ENCODE peak calls at places on chromosomes 6 and 20, in eight cellular contexts. T is adipocyte, W is GM23248, F is ovary, V is upper lobe of right lung, K is adrenal gland, E is mammary epithelial cell, A is upper lobe of left lung. I is an unnamed sample. For H3K27me3 and H3K4me1, the result is how much of the 10 kb centered on the place peaks cover.

GRCh38 chr20:35275741-35276251 is 2.1 kb downstream of the MMP24OS start:
- DNase-seq in V (no peak), F (no peak), A (no peak), W (no peak), K (no peak), E (no peak), T (no peak), I (no peak)

GRCh38 chr6:46730918-46731461 is 4.2 kb downstream of the PLA2G7 start:
- DNase-seq in A (no peak), F (no peak), W (no peak), V (no peak), K (no peak), T (no peak), E (no peak), I (no peak)

GRCh38 chr20:64038579-64039292 is 2.8 kb downstream of the C20orf204 start:
- DNase-seq in A (peak), T (peak), F (peak), V (peak), E (peak), K (peak), W (peak), I (peak)

GRCh38 chr20:58624687-58625086 is 26.4 kb upstream of the STX16 start:
- DNase-seq in A (peak), W (no peak), T (no peak), E (no peak), F (no peak), V (no peak), K (no peak), I (no peak)

GRCh38 chr20:573414-574296 is 30.1 kb upstream of the CSNK2A1 start:
- DNase-seq in W (no peak), E (no peak), V (no peak), F (no peak), A (no peak), K (no peak), T (no peak), I (no peak)

GRCh38 chr6:167475947-167476346 is 151.1 kb downstream of the TTLL2 start:
- DNase-seq in K (no peak), V (no peak), E (no peak), T (no peak), F (no peak), A (no peak), W (no peak), I (no peak)

GRCh38 chr20:39813190-39813829 is 851.2 kb downstream of the DHX35 start:
- DNase-seq in A (no peak), F (no peak), T (no peak), E (no peak), V (no peak), W (no peak), K (no peak), I (no peak)

GRCh38 chr6:46983007-46983411 is 59.1 kb downstream of the ADGRF1 start:
- DNase-seq in W (peak), V (no peak), A (no peak), K (no peak), F (no peak), E (peak), T (no peak), I (no peak)

GRCh38 chr6:167934426-167934864 is 63.0 kb upstream of the KIF25 start:
- DNase-seq in F (no peak), V (no peak), A (no peak), E (no peak), K (no peak), W (no peak), T (no peak), I (no peak)

GRCh38 chr20:14360386-14360785 is 23.0 kb upstream of the FLRT3 start:
- DNase-seq in T (peak), V (no peak), E (peak), A (no peak), F (no peak), W (peak), K (no peak), I (no peak)

GRCh38 chr20:16143596-16143995 is 429.7 kb downstream of the KIF16B start:
- DNase-seq in V (no peak), E (no peak), W (no peak), F (no peak), A (no peak), T (no peak), K (no peak), I (no peak)
- H3K27me3 ChIP-seq in V (under half), E (under half), W (under half), F (under half), A (under half), T (under half), K (under half), I (under half)

GRCh38 chr6:41712651-41713103 is 22.7 kb downstream of the TFEB start:
- DNase-seq in W (peak), K (peak), T (peak), F (no peak), V (peak), E (no peak), A (no peak), I (peak)
- H3K4me1 ChIP-seq in W (under half), K (under half), T (under half), F (under half), V (half or more), E (half or more), A (half or more), I (under half)

GRCh38 chr6:1318036-1318435 is 6.1 kb downstream of the FOXQ1 start:
- DNase-seq in K (no peak), W (no peak), T (no peak), E (no peak), A (no peak), F (no peak), V (no peak), I (no peak)

GRCh38 chr6:1317302-1317815 is 5.5 kb downstream of the FOXQ1 start:
- DNase-seq in F (no peak), K (no peak), A (peak), V (peak), T (no peak), W (no peak), E (no peak), I (no peak)

GRCh38 chr6:1315201-1315559 is 3.3 kb downstream of the FOXQ1 start:
- DNase-seq in K (no peak), W (no peak), E (no peak), F (no peak), V (no peak), A (no peak), T (no peak), I (no peak)

GRCh38 chr6:1315560-1316386 is 3.9 kb downstream of the FOXQ1 start:
- DNase-seq in A (no peak), E (no peak), W (no peak), K (no peak), T (no peak), F (no peak), V (no peak), I (no peak)

GRCh38 chr6:1316482-1317220 is 4.8 kb downstream of the FOXQ1 start:
- DNase-seq in T (peak), K (no peak), V (peak), W (peak), E (no peak), A (peak), F (no peak), I (peak)
- H3K27me3 ChIP-seq in T (under half), K (under half), V (under half), W (under half), E (under half), A (under half), F (under half), I (under half)

GRCh38 chr20:51461306-51461705 is 81.2 kb downstream of the NFATC2 start:
- DNase-seq in A (no peak), F (peak), E (no peak), K (no peak), T (no peak), W (no peak), V (no peak), I (no peak)

GRCh38 chr20:51463998-51464397 is 78.5 kb downstream of the NFATC2 start:
- DNase-seq in E (no peak), W (no peak), K (no peak), V (peak), T (no peak), F (peak), A (no peak), I (no peak)

GRCh38 chr20:51462566-51463276 is 79.8 kb downstream of the NFATC2 start:
- DNase-seq in V (no peak), K (peak), W (peak), E (no peak), T (peak), F (peak), A (peak), I (peak)

GRCh38 chr20:51460569-51461265 is 81.8 kb downstream of the NFATC2 start:
- DNase-seq in A (no peak), W (no peak), V (no peak), E (no peak), K (no peak), F (no peak), T (no peak), I (no peak)

GRCh38 chr20:51463560-51463959 is 79.0 kb downstream of the NFATC2 start:
- DNase-seq in W (no peak), V (no peak), T (no peak), A (no peak), K (no peak), F (peak), E (no peak), I (no peak)
- H3K4me1 ChIP-seq in W (under half), V (under half), T (under half), A (under half), K (under half), F (under half), E (under half), I (under half)

I was measured in pancreas.